ENCODE peak calls at places on chromosomes 3 and 15, in six cellular contexts. One of them, this sample, is unnamed.

GRCh38 chr3:51995346-51996156 is at the start of gene RPL29:
- DNase-seq in EL: peak
- DNase-seq in lung: peak
- DNase-seq in activated T-helper 1 cell treated with anti-CD3 and anti-CD28 coated beads, Interleukin-2, amount 50 U/mL, for 16 hours: peak
- DNase-seq in mammary epithelial cell: peak
- DNase-seq in ACHN: peak
- DNase-seq in this sample: peak

GRCh38 chr3:143718463-143718862 is 129.8 kb downstream of the SLC9A9 start:
- DNase-seq in activated T-helper 1 cell treated with anti-CD3 and anti-CD28 coated beads, Interleukin-2, amount 50 U/mL, for 16 hours: no peak
- DNase-seq in mammary epithelial cell: no peak
- DNase-seq in EL: no peak
- DNase-seq in lung: no peak
- DNase-seq in ACHN: no peak
- DNase-seq in this sample: no peak

GRCh38 chr3:22959593-22959992 is 243.5 kb upstream of the UBE2E2 start:
- DNase-seq in lung: no peak
- DNase-seq in ACHN: no peak
- DNase-seq in mammary epithelial cell: no peak
- DNase-seq in activated T-helper 1 cell treated with anti-CD3 and anti-CD28 coated beads, Interleukin-2, amount 50 U/mL, for 16 hours: no peak
- DNase-seq in EL: no peak
- DNase-seq in this sample: no peak

GRCh38 chr3:129228891-129229585 is 20.4 kb upstream of the COPG1 start:
- DNase-seq in mammary epithelial cell: peak
- DNase-seq in activated T-helper 1 cell treated with anti-CD3 and anti-CD28 coated beads, Interleukin-2, amount 50 U/mL, for 16 hours: no peak
- DNase-seq in ACHN: peak
- DNase-seq in lung: no peak
- DNase-seq in EL: peak
- DNase-seq in this sample: peak

GRCh38 chr15:96336643-96337353 is 6.3 kb downstream of the NR2F2 start:
- DNase-seq in ACHN: peak
- DNase-seq in lung: no peak
- DNase-seq in mammary epithelial cell: no peak
- DNase-seq in EL: peak
- DNase-seq in activated T-helper 1 cell treated with anti-CD3 and anti-CD28 coated beads, Interleukin-2, amount 50 U/mL, for 16 hours: no peak
- DNase-seq in this sample: peak

GRCh38 chr3:165854696-165855095 is 17.5 kb upstream of the BCHE start:
- DNase-seq in activated T-helper 1 cell treated with anti-CD3 and anti-CD28 coated beads, Interleukin-2, amount 50 U/mL, for 16 hours: no peak
- DNase-seq in mammary epithelial cell: peak
- DNase-seq in ACHN: peak
- DNase-seq in lung: no peak
- DNase-seq in EL: no peak
- DNase-seq in this sample: peak

GRCh38 chr3:169044341-169045113 is 619.0 kb downstream of the MECOM start:
- DNase-seq in activated T-helper 1 cell treated with anti-CD3 and anti-CD28 coated beads, Interleukin-2, amount 50 U/mL, for 16 hours: no peak
- DNase-seq in ACHN: no peak
- DNase-seq in lung: no peak
- DNase-seq in EL: peak
- DNase-seq in mammary epithelial cell: peak
- DNase-seq in this sample: peak

GRCh38 chr3:112136959-112137693 is 4.1 kb upstream of the GCSAM start:
- DNase-seq in ACHN: peak
- DNase-seq in mammary epithelial cell: peak
- DNase-seq in lung: no peak
- DNase-seq in activated T-helper 1 cell treated with anti-CD3 and anti-CD28 coated beads, Interleukin-2, amount 50 U/mL, for 16 hours: no peak
- DNase-seq in EL: peak
- DNase-seq in this sample: peak

GRCh38 chr15:74318376-74319137 is 48.9 kb downstream of the CYP11A1 start:
- DNase-seq in mammary epithelial cell: no peak
- DNase-seq in activated T-helper 1 cell treated with anti-CD3 and anti-CD28 coated beads, Interleukin-2, amount 50 U/mL, for 16 hours: no peak
- DNase-seq in lung: no peak
- DNase-seq in ACHN: no peak
- DNase-seq in EL: no peak
- DNase-seq in this sample: peak

GRCh38 chr3:122679467-122680291 is 960 bp upstream of the PARP14 start:
- DNase-seq in mammary epithelial cell: peak
- DNase-seq in lung: no peak
- DNase-seq in EL: peak
- DNase-seq in ACHN: peak
- DNase-seq in activated T-helper 1 cell treated with anti-CD3 and anti-CD28 coated beads, Interleukin-2, amount 50 U/mL, for 16 hours: no peak
- DNase-seq in this sample: no peak

GRCh38 chr15:57525581-57525980 is 66.1 kb upstream of the MYZAP start:
- DNase-seq in mammary epithelial cell: no peak
- DNase-seq in activated T-helper 1 cell treated with anti-CD3 and anti-CD28 coated beads, Interleukin-2, amount 50 U/mL, for 16 hours: no peak
- DNase-seq in lung: no peak
- DNase-seq in ACHN: no peak
- DNase-seq in EL: no peak
- DNase-seq in this sample: no peak

GRCh38 chr3:50324351-50325144 is 2.0 kb upstream of the HYAL2 start:
- DNase-seq in mammary epithelial cell: peak
- DNase-seq in EL: peak
- DNase-seq in ACHN: peak
- DNase-seq in activated T-helper 1 cell treated with anti-CD3 and anti-CD28 coated beads, Interleukin-2, amount 50 U/mL, for 16 hours: peak
- DNase-seq in lung: no peak
- DNase-seq in this sample: peak

GRCh38 chr15:69156726-69157381 is 3.6 kb upstream of the GLCE start:
- DNase-seq in EL: no peak
- DNase-seq in activated T-helper 1 cell treated with anti-CD3 and anti-CD28 coated beads, Interleukin-2, amount 50 U/mL, for 16 hours: no peak
- DNase-seq in mammary epithelial cell: no peak
- DNase-seq in lung: no peak
- DNase-seq in ACHN: no peak
- DNase-seq in this sample: no peak

GRCh38 chr15:89243046-89243690 is 611 bp upstream of the FANCI start:
- DNase-seq in activated T-helper 1 cell treated with anti-CD3 and anti-CD28 coated beads, Interleukin-2, amount 50 U/mL, for 16 hours: no peak
- DNase-seq in mammary epithelial cell: no peak
- DNase-seq in EL: no peak
- DNase-seq in lung: no peak
- DNase-seq in ACHN: no peak
- DNase-seq in this sample: no peak

GRCh38 chr3:122000936-122001605 is 21.0 kb downstream of the ILDR1 start:
- DNase-seq in mammary epithelial cell: no peak
- DNase-seq in EL: peak
- DNase-seq in ACHN: no peak
- DNase-seq in lung: no peak
- DNase-seq in activated T-helper 1 cell treated with anti-CD3 and anti-CD28 coated beads, Interleukin-2, amount 50 U/mL, for 16 hours: no peak
- DNase-seq in this sample: no peak

GRCh38 chr15:62392411-62392810 is 227.3 kb upstream of the C2CD4B start:
- DNase-seq in mammary epithelial cell: no peak
- DNase-seq in ACHN: peak
- DNase-seq in lung: no peak
- DNase-seq in EL: peak
- DNase-seq in activated T-helper 1 cell treated with anti-CD3 and anti-CD28 coated beads, Interleukin-2, amount 50 U/mL, for 16 hours: no peak
- DNase-seq in this sample: peak

GRCh38 chr3:27976933-27977332 is 254.8 kb upstream of the EOMES start:
- DNase-seq in mammary epithelial cell: peak
- DNase-seq in activated T-helper 1 cell treated with anti-CD3 and anti-CD28 coated beads, Interleukin-2, amount 50 U/mL, for 16 hours: no peak
- DNase-seq in lung: no peak
- DNase-seq in EL: peak
- DNase-seq in ACHN: no peak
- DNase-seq in this sample: no peak

GRCh38 chr3:23656199-23656598 is 149.6 kb upstream of the UBE2E1 start:
- DNase-seq in activated T-helper 1 cell treated with anti-CD3 and anti-CD28 coated beads, Interleukin-2, amount 50 U/mL, for 16 hours: no peak
- DNase-seq in mammary epithelial cell: no peak
- DNase-seq in ACHN: no peak
- DNase-seq in EL: no peak
- DNase-seq in lung: no peak
- DNase-seq in this sample: no peak

GRCh38 chr3:174408310-174408709 is 450.8 kb upstream of the NAALADL2 start:
- DNase-seq in mammary epithelial cell: no peak
- DNase-seq in lung: no peak
- DNase-seq in activated T-helper 1 cell treated with anti-CD3 and anti-CD28 coated beads, Interleukin-2, amount 50 U/mL, for 16 hours: no peak
- DNase-seq in EL: peak
- DNase-seq in ACHN: no peak
- DNase-seq in this sample: peak

GRCh38 chr3:53677406-53677805 is 168.8 kb downstream of the CHDH start:
- DNase-seq in EL: no peak
- DNase-seq in ACHN: peak
- DNase-seq in activated T-helper 1 cell treated with anti-CD3 and anti-CD28 coated beads, Interleukin-2, amount 50 U/mL, for 16 hours: no peak
- DNase-seq in lung: no peak
- DNase-seq in mammary epithelial cell: no peak
- DNase-seq in this sample: no peak

GRCh38 chr3:133937756-133938601 is 42.3 kb upstream of the RAB6B start:
- DNase-seq in ACHN: no peak
- DNase-seq in mammary epithelial cell: no peak
- DNase-seq in EL: no peak
- DNase-seq in lung: no peak
- DNase-seq in activated T-helper 1 cell treated with anti-CD3 and anti-CD28 coated beads, Interleukin-2, amount 50 U/mL, for 16 hours: no peak
- DNase-seq in this sample: no peak

GRCh38 chr3:25453521-25454410 is 25.7 kb downstream of the RARB start:
- DNase-seq in EL: peak
- DNase-seq in activated T-helper 1 cell treated with anti-CD3 and anti-CD28 coated beads, Interleukin-2, amount 50 U/mL, for 16 hours: no peak
- DNase-seq in ACHN: no peak
- DNase-seq in mammary epithelial cell: peak
- DNase-seq in lung: no peak
- DNase-seq in this sample: peak

GRCh38 chr3:48018841-48019240 is 2.6 kb upstream of the MAP4 start:
- DNase-seq in EL: peak
- DNase-seq in lung: no peak
- DNase-seq in activated T-helper 1 cell treated with anti-CD3 and anti-CD28 coated beads, Interleukin-2, amount 50 U/mL, for 16 hours: no peak
- DNase-seq in mammary epithelial cell: peak
- DNase-seq in ACHN: peak
- DNase-seq in this sample: peak

GRCh38 chr15:61828008-61828407 is 232.2 kb downstream of the VPS13C start:
- DNase-seq in mammary epithelial cell: no peak
- DNase-seq in lung: no peak
- DNase-seq in ACHN: no peak
- DNase-seq in EL: no peak
- DNase-seq in activated T-helper 1 cell treated with anti-CD3 and anti-CD28 coated beads, Interleukin-2, amount 50 U/mL, for 16 hours: no peak
- DNase-seq in this sample: no peak

GRCh38 chr15:67833504-67834248 is 6.2 kb downstream of the RNU6-1 start:
- DNase-seq in mammary epithelial cell: no peak
- DNase-seq in activated T-helper 1 cell treated with anti-CD3 and anti-CD28 coated beads, Interleukin-2, amount 50 U/mL, for 16 hours: no peak
- DNase-seq in lung: no peak
- DNase-seq in ACHN: peak
- DNase-seq in EL: peak
- DNase-seq in this sample: no peak

GRCh38 chr3:140316461-140316860 is 361.4 kb upstream of the TRIM42 start:
- DNase-seq in lung: no peak
- DNase-seq in mammary epithelial cell: no peak
- DNase-seq in activated T-helper 1 cell treated with anti-CD3 and anti-CD28 coated beads, Interleukin-2, amount 50 U/mL, for 16 hours: no peak
- DNase-seq in EL: no peak
- DNase-seq in ACHN: no peak
- DNase-seq in this sample: no peak

GRCh38 chr15:76987896-76988860 is 6.7 kb upstream of the PSTPIP1 start:
- DNase-seq in EL: no peak
- DNase-seq in activated T-helper 1 cell treated with anti-CD3 and anti-CD28 coated beads, Interleukin-2, amount 50 U/mL, for 16 hours: peak
- DNase-seq in mammary epithelial cell: no peak
- DNase-seq in ACHN: no peak
- DNase-seq in lung: no peak
- DNase-seq in this sample: no peak

GRCh38 chr3:111616417-111617105 is 21.4 kb upstream of the ZBED2 start:
- DNase-seq in lung: no peak
- DNase-seq in ACHN: no peak
- DNase-seq in mammary epithelial cell: peak
- DNase-seq in activated T-helper 1 cell treated with anti-CD3 and anti-CD28 coated beads, Interleukin-2, amount 50 U/mL, for 16 hours: peak
- DNase-seq in EL: no peak
- DNase-seq in this sample: peak

GRCh38 chr3:39344746-39345344 is 15.3 kb downstream of the CCR8 start:
- DNase-seq in lung: no peak
- DNase-seq in mammary epithelial cell: peak
- DNase-seq in ACHN: no peak
- DNase-seq in activated T-helper 1 cell treated with anti-CD3 and anti-CD28 coated beads, Interleukin-2, amount 50 U/mL, for 16 hours: no peak
- DNase-seq in EL: peak
- DNase-seq in this sample: no peak

GRCh38 chr3:125032100-125032643 is 23.6 kb downstream of the HEG1 start:
- DNase-seq in lung: no peak
- DNase-seq in EL: peak
- DNase-seq in activated T-helper 1 cell treated with anti-CD3 and anti-CD28 coated beads, Interleukin-2, amount 50 U/mL, for 16 hours: no peak
- DNase-seq in ACHN: peak
- DNase-seq in mammary epithelial cell: no peak
- DNase-seq in this sample: no peak

GRCh38 chr3:79329154-79329553 is 438.6 kb downstream of the ROBO1 start:
- DNase-seq in lung: no peak
- DNase-seq in mammary epithelial cell: peak
- DNase-seq in ACHN: no peak
- DNase-seq in EL: peak
- DNase-seq in activated T-helper 1 cell treated with anti-CD3 and anti-CD28 coated beads, Interleukin-2, amount 50 U/mL, for 16 hours: no peak
- DNase-seq in this sample: peak

This sample was measured in brain microvascular endothelial cell.